ENCODE peak calls at places on chromosomes 1 and 21, in ten cellular contexts. Q is heart left ventricle, F is tibial nerve, X is A549, I is transverse colon, Z is uterus, C is stomach, N is H1, A is adrenal gland, G is breast epithelium. M is an unnamed sample. For H3K4me1, the result is how much of the 10 kb centered on the place peaks cover.

GRCh38 chr1:8424539-8425116 is 106.7 kb downstream of the SLC45A1 start:
- DNase-seq in F (peak), G (peak), N (no peak), X (no peak), A (peak), Q (peak), Z (peak), C (peak), I (peak), M (peak)

GRCh38 chr1:118300808-118301207 is 115.8 kb upstream of the SPAG17 start:
- DNase-seq in I (no peak), A (no peak), Q (no peak), G (no peak), F (no peak), X (no peak), C (no peak), N (no peak), Z (no peak), M (no peak)

GRCh38 chr1:10646347-10646861 is 150.0 kb downstream of the CASZ1 start:
- DNase-seq in F (no peak), X (peak), N (no peak), G (no peak), Z (no peak), Q (peak), I (no peak), C (peak), A (no peak), M (peak)

GRCh38 chr1:9037476-9038337 is 11.5 kb upstream of the SLC2A7 start:
- DNase-seq in Q (no peak), C (no peak), N (no peak), Z (no peak), I (no peak), A (no peak), G (no peak), F (no peak), X (no peak), M (no peak)

GRCh38 chr1:13699936-13700520 is at the start of gene PRDM2:
- DNase-seq in G (no peak), Q (peak), A (peak), C (peak), Z (peak), N (peak), F (no peak), I (peak), X (peak), M (peak)

GRCh38 chr1:30286984-30287839 is 436.2 kb downstream of the MATN1 start:
- DNase-seq in Z (no peak), N (peak), C (no peak), I (no peak), Q (no peak), F (no peak), A (no peak), G (no peak), X (no peak), M (no peak)

GRCh38 chr1:155967410-155968400 is 10.6 kb downstream of the ARHGEF2 start:
- DNase-seq in N (no peak), I (no peak), Q (peak), Z (peak), X (no peak), C (no peak), G (no peak), F (no peak), A (no peak), M (no peak)

GRCh38 chr1:239761509-239761908 is 330.2 kb upstream of the FMN2 start:
- DNase-seq in Q (no peak), A (no peak), C (no peak), X (no peak), N (no peak), I (no peak), F (no peak), G (no peak), Z (no peak), M (no peak)

GRCh38 chr1:47725732-47726495 is 271.3 kb downstream of the TRABD2B start:
- DNase-seq in Z (peak), N (peak), C (peak), F (peak), I (peak), A (peak), G (peak), Q (peak), X (peak), M (peak)

GRCh38 chr1:223230161-223230881 is 87.3 kb upstream of the TLR5 start:
- DNase-seq in G (no peak), I (no peak), Z (no peak), A (no peak), F (no peak), N (no peak), X (no peak), Q (no peak), C (no peak), M (no peak)

GRCh38 chr1:223543559-223543958 is 121.9 kb downstream of the CAPN8 start:
- DNase-seq in F (no peak), N (no peak), G (no peak), Z (no peak), A (no peak), Q (no peak), C (no peak), I (no peak), X (no peak), M (no peak)

GRCh38 chr1:111672338-111672737 is 52.7 kb downstream of the RAP1A start:
- DNase-seq in I (no peak), F (no peak), C (no peak), N (no peak), Q (no peak), X (no peak), Z (no peak), A (no peak), G (no peak), M (no peak)

GRCh38 chr1:232252719-232253118 is 377.2 kb downstream of the SIPA1L2 start:
- DNase-seq in G (no peak), Q (no peak), Z (no peak), N (no peak), A (no peak), X (no peak), F (no peak), C (no peak), I (no peak), M (no peak)
- H3K4me1 ChIP-seq in G (under half), Q (under half), Z (under half), N (under half), A (under half), X (under half), F (under half), C (under half), I (under half), M (under half)

GRCh38 chr1:35930593-35931423 is at the start of gene AGO3:
- DNase-seq in F (peak), I (peak), N (peak), X (peak), A (peak), C (peak), Z (peak), Q (peak), G (peak), M (peak)
- TF ChIP-seq CTCF in F (no peak), I (no peak), N (no peak), X (no peak), A (no peak), C (no peak), Z (no peak), Q (no peak), G (no peak), M (no peak)

GRCh38 chr1:6613361-6614018 is at the start of gene PHF13:
- DNase-seq in C (peak), Z (peak), X (peak), F (peak), N (peak), Q (peak), I (peak), G (peak), A (peak), M (peak)
- TF ChIP-seq POLR2A in C (no peak), Z (peak), X (peak), F (peak), N (no peak), Q (peak), I (peak), G (peak), A (peak), M (peak)

DNA sequence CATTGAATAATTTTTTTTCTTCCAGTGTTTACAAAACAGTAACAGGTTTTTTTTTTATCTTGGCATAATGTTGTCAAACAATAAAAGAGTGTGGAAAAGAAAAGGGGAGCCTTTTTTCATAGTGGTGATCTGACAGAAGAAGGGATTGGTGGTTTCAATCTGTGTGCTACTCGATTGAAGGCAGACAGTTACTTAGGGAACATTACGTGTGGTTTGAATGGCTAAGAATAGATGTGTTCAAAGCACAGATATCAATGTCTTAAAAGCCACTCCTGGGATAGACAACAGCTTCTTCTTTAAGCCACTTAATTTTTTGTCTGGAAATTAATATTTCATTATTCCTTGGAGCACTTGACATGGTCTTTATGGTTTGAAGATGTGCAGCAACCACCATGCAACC is 558.6 kb upstream of the ADGRL2 start:
- DNase-seq in I (no peak), Z (no peak), G (no peak), Q (no peak), F (no peak), X (no peak), A (no peak), N (no peak), C (no peak), M (no peak)
- H3K4me1 ChIP-seq in I (under half), Z (under half), G (under half), Q (under half), F (under half), X (under half), A (under half), N (under half), C (under half), M (under half)

DNA sequence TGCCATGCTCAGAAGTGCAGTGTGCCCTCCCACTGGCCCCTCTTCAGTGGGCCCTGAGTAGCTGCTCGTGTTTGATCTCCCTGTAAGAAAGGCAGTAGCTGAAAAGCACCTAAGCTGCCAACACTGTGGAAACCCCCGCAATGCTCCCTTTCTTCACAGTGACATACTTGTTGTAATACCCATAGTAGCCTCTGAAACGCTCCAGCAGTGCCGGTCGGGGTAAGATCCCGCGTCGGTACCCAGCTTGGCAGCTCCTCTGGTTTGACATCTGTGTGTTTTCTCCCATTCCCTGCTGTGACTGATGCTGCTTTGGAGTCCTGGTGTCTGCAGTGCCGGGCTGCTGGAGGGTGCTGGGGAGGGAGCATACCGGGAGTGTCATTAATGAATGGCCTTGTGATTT is 3.6 kb downstream of the CHAF1B start:
- DNase-seq in A (no peak), Q (no peak), F (no peak), C (no peak), Z (no peak), N (no peak), G (no peak), I (no peak), X (no peak), M (no peak)
- TF ChIP-seq CTCF in A (no peak), Q (no peak), F (no peak), C (no peak), Z (no peak), N (no peak), G (no peak), I (no peak), X (no peak), M (peak)

GRCh38 chr21:43866659-43867331 is 1.8 kb downstream of the AGPAT3 start:
- DNase-seq in Q (no peak), Z (no peak), C (peak), I (peak), F (no peak), N (peak), G (no peak), X (no peak), A (no peak), M (peak)
- TF ChIP-seq POLR2A in Q (no peak), Z (no peak), C (no peak), I (peak), F (no peak), N (no peak), G (no peak), X (no peak), A (no peak), M (peak)

GRCh38 chr1:205677152-205677551 is 3.2 kb downstream of the SLC45A3 start:
- DNase-seq in G (no peak), Z (no peak), N (no peak), C (no peak), X (no peak), I (no peak), A (no peak), F (no peak), Q (no peak), M (no peak)

GRCh38 chr1:205676002-205676401 is 4.3 kb downstream of the SLC45A3 start:
- DNase-seq in I (peak), C (no peak), F (no peak), A (no peak), X (no peak), Z (no peak), N (no peak), G (no peak), Q (no peak), M (no peak)

GRCh38 chr1:205672929-205673328 is 7.4 kb downstream of the SLC45A3 start:
- DNase-seq in Q (no peak), Z (no peak), G (no peak), C (no peak), I (no peak), F (no peak), X (no peak), A (no peak), N (no peak), M (no peak)

GRCh38 chr1:205676597-205676996 is 3.7 kb downstream of the SLC45A3 start:
- DNase-seq in Q (no peak), X (no peak), Z (no peak), N (no peak), G (no peak), C (no peak), I (no peak), A (no peak), F (no peak), M (no peak)

GRCh38 chr1:205675247-205675646 is 5.1 kb downstream of the SLC45A3 start:
- DNase-seq in F (no peak), N (no peak), G (no peak), X (no peak), I (no peak), C (no peak), A (no peak), Z (no peak), Q (no peak), M (no peak)
- H3K4me1 ChIP-seq in F (under half), N (under half), G (under half), X (under half), I (under half), C (half or more), A (under half), Z (under half), Q (under half), M (under half)

GRCh38 chr1:213690341-213690917 is 297.3 kb upstream of the PROX1 start:
- DNase-seq in F (no peak), C (no peak), Q (no peak), A (no peak), N (no peak), Z (no peak), G (no peak), X (no peak), I (no peak), M (no peak)
- TF ChIP-seq CTCF in F (no peak), C (no peak), Q (no peak), A (no peak), N (no peak), Z (no peak), G (no peak), X (no peak), I (no peak), M (no peak)

GRCh38 chr1:2197732-2198165 is 3.2 kb upstream of the FAAP20 start:
- DNase-seq in X (no peak), A (no peak), Q (no peak), N (no peak), C (no peak), G (no peak), Z (no peak), I (no peak), F (no peak), M (no peak)

GRCh38 chr1:2200308-2200943 is 5.9 kb upstream of the FAAP20 start:
- DNase-seq in X (no peak), G (no peak), A (no peak), F (no peak), Q (no peak), C (no peak), Z (no peak), I (no peak), N (no peak), M (no peak)

GRCh38 chr1:2201062-2201461 is 6.5 kb upstream of the FAAP20 start:
- DNase-seq in I (no peak), X (no peak), G (no peak), Z (no peak), A (no peak), N (no peak), Q (no peak), C (no peak), F (no peak), M (no peak)

GRCh38 chr1:2198571-2198970 is 4.0 kb upstream of the FAAP20 start:
- DNase-seq in F (no peak), G (no peak), Z (no peak), X (no peak), I (peak), A (no peak), Q (no peak), C (peak), N (no peak), M (peak)

DNA sequence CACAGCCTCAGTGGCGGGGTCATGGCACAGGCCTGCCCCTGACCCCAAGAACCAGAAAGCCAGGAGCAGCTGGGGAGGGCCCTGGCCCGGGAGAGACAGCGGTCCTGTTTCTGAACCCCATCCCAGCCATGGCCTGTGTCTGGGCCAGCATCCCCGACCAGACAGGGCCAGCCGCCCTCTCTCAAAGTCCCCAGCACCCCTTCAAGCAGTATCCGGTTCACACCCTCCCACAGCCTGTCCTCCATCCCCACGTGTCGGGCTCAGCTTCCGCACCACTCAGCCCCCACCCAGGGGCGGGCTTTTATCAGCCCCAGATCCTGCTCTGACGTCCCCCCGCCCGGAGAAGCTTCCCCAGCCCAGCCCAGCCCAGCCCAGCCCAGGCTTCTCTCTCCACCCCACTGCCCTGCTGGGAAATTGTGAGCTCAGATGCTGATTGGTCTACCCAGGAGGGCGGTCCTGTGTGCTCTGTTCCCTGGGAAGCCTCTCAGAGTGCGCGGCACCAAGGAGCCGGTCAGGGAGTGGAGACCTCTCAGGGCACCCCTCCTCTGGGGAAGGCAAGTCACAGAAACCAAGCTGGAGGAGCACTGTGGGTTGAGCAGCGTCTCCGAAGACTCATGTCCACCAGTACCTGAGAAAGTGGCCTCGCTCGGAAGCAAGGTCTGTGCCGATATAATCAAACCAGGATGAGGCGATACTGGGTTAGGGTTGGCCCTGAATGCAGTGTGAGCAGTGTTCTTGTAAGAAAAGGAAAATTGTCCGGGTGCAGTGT is 4.7 kb upstream of the FAAP20 start:
- DNase-seq in F (peak), X (peak), N (peak), A (peak), I (peak), Z (peak), G (peak), Q (peak), C (peak), M (peak)
- TF ChIP-seq POLR2A in F (peak), X (peak), N (peak), A (peak), I (peak), Z (peak), G (peak), Q (peak), C (peak), M (peak)